ENCODE peak calls at places on chromosomes 4 and X, in nine cellular contexts. I, B, W, N, X, Y, C, D and R are unnamed samples.
A peak's percentile ranks its signal among the peaks of the same experiment; 100 is the strongest.

GRCh38 chr4:16582036-16582435 is 316.4 kb downstream of the LDB2 start:
- DNase-seq in C (no peak), N (no peak), D (no peak), I (no peak), Y (no peak), W (no peak), B (no peak), X (no peak), R (no peak)

GRCh38 chrX:2897311-2897689 is 31.8 kb downstream of the ARSD start:
- DNase-seq in I (no peak), D (peak; percentile 45), Y (no peak), N (no peak), X (no peak), W (no peak), B (no peak), C (no peak), R (no peak)

GRCh38 chrX:9355739-9356138 is 109.1 kb upstream of the TBL1X start:
- DNase-seq in X (no peak), C (no peak), N (no peak), Y (no peak), D (no peak), W (no peak), I (no peak), B (no peak), R (no peak)

GRCh38 chr4:111268769-111269414 is 646.0 kb upstream of the PITX2 start:
- DNase-seq in Y (no peak), X (no peak), W (no peak), B (no peak), C (peak; percentile 0), D (no peak), N (no peak), I (no peak), R (no peak)

GRCh38 chr4:81021526-81021944 is 9.0 kb upstream of the BMP3 start:
- DNase-seq in Y (no peak), W (no peak), C (no peak), I (no peak), N (no peak), B (peak; percentile 63), D (no peak), X (no peak), R (no peak)

GRCh38 chrX:153642313-153642654 is 4.7 kb upstream of the DUSP9 start:
- DNase-seq in D (peak; percentile 61), Y (peak; percentile 74), B (no peak), W (no peak), I (peak; percentile 39), N (no peak), X (no peak), C (no peak), R (no peak)

GRCh38 chr4:158783775-158784174 is 14.9 kb downstream of the FNIP2 start:
- DNase-seq in W (no peak), X (no peak), I (no peak), B (no peak), N (no peak), D (no peak), C (peak; percentile 27), Y (no peak), R (no peak)

GRCh38 chr4:95213361-95213760 is 335.4 kb downstream of the UNC5C start:
- DNase-seq in Y (no peak), B (no peak), I (no peak), X (no peak), D (no peak), C (no peak), W (no peak), N (no peak), R (peak; percentile 16)

GRCh38 chrX:24026403-24026801 is 584 bp downstream of the KLHL15 start:
- DNase-seq in X (no peak), B (no peak), D (no peak), I (peak; percentile 41), Y (peak; percentile 23), N (no peak), W (no peak), C (peak; percentile 26), R (no peak)
- H3K27ac ChIP-seq in X (peak overlapping the region; percentile 92), B (no peak overlapping the region), D (no peak overlapping the region), I (peak overlapping the region; percentile 99), Y (no peak overlapping the region), N (peak overlapping the region; percentile 97), W (peak overlapping the region; percentile 79), C (peak overlapping the region; percentile 97), R (no peak overlapping the region)

GRCh38 chr4:141220271-141220654 is 432 bp upstream of the ZNF330 start:
- DNase-seq in I (no peak), Y (peak; percentile 2), X (no peak), B (no peak), W (no peak), N (no peak), C (no peak), D (no peak), R (no peak)
- H3K27ac ChIP-seq in I (peak overlapping the region; percentile 96), Y (no peak overlapping the region), X (peak overlapping the region; percentile 98), B (no peak overlapping the region), W (peak overlapping the region; percentile 96), N (peak overlapping the region; percentile 95), C (no peak overlapping the region), D (no peak overlapping the region), R (peak overlapping the region; percentile 93)

GRCh38 chrX:53087378-53087777 is 5.2 kb downstream of the TSPYL2 start:
- DNase-seq in B (no peak), Y (no peak), I (no peak), X (no peak), W (no peak), N (no peak), C (no peak), D (no peak), R (no peak)
- H3K27ac ChIP-seq in B (no peak overlapping the region), Y (no peak overlapping the region), I (no peak overlapping the region), X (no peak overlapping the region), W (peak overlapping the region; percentile 94), N (peak overlapping the region; percentile 96), C (no peak overlapping the region), D (no peak overlapping the region), R (peak overlapping the region; percentile 96)

GRCh38 chr4:85126991-85127591 is 160.6 kb upstream of the WDFY3 start:
- DNase-seq in Y (no peak), B (no peak), N (no peak), D (no peak), X (no peak), I (no peak), W (no peak), C (no peak), R (no peak)
- H3K27ac ChIP-seq in Y (peak overlapping the region; percentile 42), B (no peak overlapping the region), N (no peak overlapping the region), D (no peak overlapping the region), X (no peak overlapping the region), I (no peak overlapping the region), W (no peak overlapping the region), C (no peak overlapping the region), R (no peak overlapping the region)